ENCODE peak calls at places on chromosomes 5 and 9, in four cellular contexts. J is mesenchymal stem cell, O is DMS153, L is left kidney. K is an unnamed sample.

GRCh38 chr9:76531231-76531775 is 72.3 kb downstream of the GCNT1 start:
- DNase-seq in J (no peak), O (no peak), L (no peak), K (no peak)

GRCh38 chr5:92944903-92945629 is 636.0 kb downstream of the NR2F1-AS1 start:
- DNase-seq in J (no peak), O (no peak), L (peak), K (no peak)

GRCh38 chr5:124742983-124743533 is 3.4 kb downstream of the ZNF608 start:
- DNase-seq in J (peak), O (no peak), L (peak), K (peak)

GRCh38 chr9:136309101-136309801 is 5.4 kb upstream of the CCDC187 start:
- DNase-seq in J (no peak), O (peak), L (peak), K (no peak)

GRCh38 chr9:122158202-122158601 is 1.4 kb downstream of the NDUFA8 start:
- DNase-seq in J (peak), O (no peak), L (peak), K (peak)

GRCh38 chr9:134360180-134360759 is 34.0 kb downstream of the RXRA start:
- DNase-seq in J (no peak), O (no peak), L (no peak), K (no peak)

GRCh38 chr9:112061152-112061740 is 113.9 kb downstream of the SUSD1 start:
- DNase-seq in J (peak), O (peak), L (peak), K (peak)

GRCh38 chr9:81562221-81563019 is 126.9 kb downstream of the TLE1 start:
- DNase-seq in J (peak), O (no peak), L (no peak), K (peak)

GRCh38 chr5:149271195-149271716 is 403 bp upstream of the AFAP1L1 start:
- DNase-seq in J (peak), O (no peak), L (no peak), K (no peak)

GRCh38 chr9:70127540-70128416 is 84.1 kb downstream of the MAMDC2 start:
- DNase-seq in J (no peak), O (no peak), L (no peak), K (no peak)

GRCh38 chr9:135574943-135575342 is 13.4 kb downstream of the PAEP start:
- DNase-seq in J (no peak), O (no peak), L (no peak), K (no peak)

GRCh38 chr9:36946653-36947052 is 87.4 kb downstream of the PAX5 start:
- DNase-seq in J (no peak), O (no peak), L (no peak), K (peak)

GRCh38 chr5:32776203-32776602 is 65.1 kb downstream of the NPR3 start:
- DNase-seq in J (no peak), O (no peak), L (no peak), K (no peak)

GRCh38 chr5:89703799-89704198 is 705.8 kb downstream of the CETN3 start:
- DNase-seq in J (peak), O (no peak), L (peak), K (no peak)

GRCh38 chr9:116859763-116860162 is 172.7 kb downstream of the TRIM32 start:
- DNase-seq in J (no peak), O (peak), L (no peak), K (peak)

GRCh38 chr9:36154213-36154952 is 14.8 kb upstream of the CCIN start:
- DNase-seq in J (peak), O (peak), L (peak), K (no peak)

GRCh38 chr5:41621420-41621819 is 111.0 kb upstream of the PLCXD3 start:
- DNase-seq in J (no peak), O (no peak), L (no peak), K (no peak)

K was measured in foreskin keratinocyte.